ENCODE peak calls at places on chromosomes 5 and 9, in four cellular contexts. R is esophagus squamous epithelium, B is GM12892, C is HCT116. U is an unnamed sample.

GRCh38 chr5:36301858-36302603 is at the start of gene RANBP3L:
- DNase-seq in R (no peak), B (no peak), C (no peak), U (no peak)

GRCh38 chr9:76913467-76913866 is 7.6 kb upstream of the PRUNE2 start:
- DNase-seq in R (no peak), B (no peak), C (no peak), U (no peak)

GRCh38 chr5:67156976-67157583 is 39.5 kb downstream of the CD180 start:
- DNase-seq in R (no peak), B (no peak), C (peak; percentile 29), U (peak; percentile 18)

GRCh38 chr9:6272229-6272597 is 56.0 kb upstream of the TPD52L3 start:
- DNase-seq in R (no peak), B (no peak), C (no peak), U (no peak)

GRCh38 chr9:97386733-97387503 is 25.0 kb upstream of the TDRD7 start:
- DNase-seq in R (no peak), B (peak; percentile 66), C (peak; percentile 22), U (peak; percentile 91)

GRCh38 chr5:10689391-10690081 is 71.5 kb downstream of the DAP start:
- DNase-seq in R (no peak), B (no peak), C (no peak), U (peak; percentile 61)

GRCh38 chr9:119369670-119370366 is 583 bp upstream of the BRINP1 start:
- DNase-seq in R (no peak), B (no peak), C (no peak), U (no peak)

GRCh38 chr5:139812836-139813805 is 17.5 kb downstream of the PSD2 start:
- DNase-seq in R (no peak), B (no peak), C (no peak), U (no peak)

GRCh38 chr5:159053708-159054107 is 46.0 kb downstream of the EBF1 start:
- DNase-seq in R (no peak), B (no peak), C (no peak), U (no peak)

GRCh38 chr5:10705736-10706135 is 55.3 kb downstream of the DAP start:
- DNase-seq in R (no peak), B (no peak), C (no peak), U (no peak)

GRCh38 chr9:101399641-101399965 is 952 bp downstream of the ZNF189 start:
- DNase-seq in R (no peak), B (no peak), C (no peak), U (no peak)

GRCh38 chr5:14723648-14724231 is 59.2 kb downstream of the OTULIN start:
- DNase-seq in R (no peak), B (no peak), C (no peak), U (no peak)

GRCh38 chr5:125668904-125669303 is 754.3 kb upstream of the GRAMD2B start:
- DNase-seq in R (no peak), B (no peak), C (no peak), U (no peak)

GRCh38 chr9:134950811-134951210 is 33.1 kb upstream of the FCN1 start:
- DNase-seq in R (no peak), B (no peak), C (no peak), U (no peak)

GRCh38 chr5:89003563-89004036 is 120.6 kb upstream of the MEF2C start:
- DNase-seq in R (no peak), B (no peak), C (no peak), U (no peak)

GRCh38 chr5:126777257-126777973 is 479 bp downstream of the LMNB1 start:
- DNase-seq in R (no peak), B (no peak), C (no peak), U (peak; percentile 17)

GRCh38 chr5:140298183-140298601 is 4.7 kb downstream of the PFDN1 start:
- DNase-seq in R (no peak), B (no peak), C (no peak), U (no peak)

GRCh38 chr9:135664266-135664665 is 1.2 kb downstream of the LCN9 start:
- DNase-seq in R (no peak), B (no peak), C (no peak), U (no peak)

GRCh38 chr5:16666861-16667481 is 50.2 kb upstream of the RETREG1 start:
- DNase-seq in R (no peak), B (no peak), C (no peak), U (no peak)

GRCh38 chr5:113278976-113279375 is 155.8 kb downstream of the TSSK1B start:
- DNase-seq in R (no peak), B (no peak), C (no peak), U (peak; percentile 20)

DNA sequence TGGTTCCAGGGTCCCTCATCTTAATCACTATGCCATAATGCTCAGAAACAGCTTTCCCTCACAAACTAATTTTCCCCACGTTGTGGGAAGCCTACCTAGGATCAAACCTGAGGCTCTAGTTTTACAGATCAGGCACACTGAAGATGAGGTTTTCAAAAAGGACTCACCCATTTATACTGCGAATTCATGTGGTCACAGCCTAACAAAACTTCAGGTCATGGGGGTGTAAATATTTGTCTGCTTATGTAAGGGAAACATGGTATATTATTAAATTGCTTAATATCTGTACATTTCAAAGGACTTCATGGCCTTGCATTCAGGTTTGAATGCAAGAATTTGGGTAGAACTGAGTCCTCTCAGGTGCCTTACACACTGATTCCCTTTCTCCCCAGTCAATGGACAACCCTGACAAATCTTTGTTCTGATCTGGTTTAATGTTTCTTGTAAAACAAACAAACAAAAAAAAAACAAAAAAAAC is 12.1 kb downstream of the ZFAND5 start:
- DNase-seq in R (no peak), B (no peak), C (no peak), U (no peak)
- TF ChIP-seq POLR2A in R (no peak), B (peak; percentile 34), C (no peak), U (no peak)

DNA sequence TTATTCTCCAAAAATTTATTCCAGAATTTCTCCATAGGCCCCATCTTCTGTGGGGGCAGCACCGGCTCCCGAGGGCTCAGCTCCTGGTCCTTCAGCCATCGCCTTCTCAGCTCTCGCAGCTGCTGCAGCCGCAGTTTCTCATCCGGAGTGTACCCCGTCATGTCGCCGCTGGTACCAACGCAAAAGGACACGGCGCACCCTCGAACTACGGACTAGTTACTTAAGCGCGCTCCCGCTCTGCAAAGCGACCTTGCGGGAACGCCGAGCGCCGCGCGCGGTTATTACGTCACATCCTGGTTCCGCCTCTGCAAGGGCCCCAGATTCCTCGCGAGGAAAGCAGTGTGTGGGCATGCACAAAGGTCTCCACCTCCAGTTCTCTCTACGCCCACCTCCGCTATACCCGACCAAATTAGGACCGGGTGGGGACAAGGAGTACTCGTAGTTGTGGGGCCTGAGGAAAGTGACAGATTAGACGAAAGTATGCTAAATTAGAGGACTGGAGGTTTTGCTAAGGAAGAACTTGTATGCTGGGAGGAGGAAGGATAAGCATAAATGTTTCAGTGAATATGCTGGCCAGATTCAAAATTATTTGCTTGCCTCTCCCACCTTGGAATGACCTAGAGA is at the start of gene NDUFB6:
- DNase-seq in R (peak; percentile 57), B (peak; percentile 63), C (peak; percentile 93), U (peak; percentile 48)
- TF ChIP-seq POLR2A in R (peak; percentile 83), B (peak; percentile 87), C (peak; percentile 87), U (peak; percentile 73)

DNA sequence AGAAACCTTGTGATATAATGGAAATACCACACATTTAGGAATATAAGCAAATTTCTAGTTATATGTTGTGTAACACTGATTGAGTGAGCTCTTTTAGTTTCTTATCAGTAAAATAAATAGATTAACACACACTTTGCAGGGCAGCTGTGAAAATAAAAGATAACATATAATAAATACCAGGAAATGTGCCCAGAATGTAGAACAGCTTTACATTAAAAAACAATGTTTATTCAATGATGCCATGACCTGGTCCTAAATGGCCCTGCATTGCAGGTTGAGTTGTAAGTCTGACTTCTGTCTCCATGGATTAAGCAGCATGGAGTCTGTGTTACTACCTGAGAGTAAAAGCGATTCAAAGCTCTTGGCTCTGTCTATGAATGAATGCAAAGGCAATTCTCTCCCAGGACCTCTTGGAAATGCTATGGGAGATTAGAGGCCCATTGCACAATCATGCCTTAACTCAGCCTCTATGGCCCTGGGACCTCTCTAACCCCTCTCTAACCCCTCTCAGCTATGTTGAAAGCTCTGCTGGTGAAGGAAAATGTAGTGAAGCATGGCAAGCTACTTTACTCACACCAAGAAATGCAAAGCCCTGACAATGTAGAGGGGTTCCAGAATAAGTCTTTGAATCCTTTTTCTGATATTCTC is 296.0 kb upstream of the ACTBL2 start:
- DNase-seq in R (no peak), B (no peak), C (no peak), U (no peak)
- TF ChIP-seq POLR2A in R (no peak), B (no peak), C (no peak), U (no peak)

GRCh38 chr9:127898433-127899199 is 787 bp downstream of the ST6GALNAC6 start:
- DNase-seq in R (no peak), B (no peak), C (no peak), U (no peak)
- TF ChIP-seq POLR2A in R (no peak), B (no peak), C (no peak), U (peak; percentile 15)

DNA sequence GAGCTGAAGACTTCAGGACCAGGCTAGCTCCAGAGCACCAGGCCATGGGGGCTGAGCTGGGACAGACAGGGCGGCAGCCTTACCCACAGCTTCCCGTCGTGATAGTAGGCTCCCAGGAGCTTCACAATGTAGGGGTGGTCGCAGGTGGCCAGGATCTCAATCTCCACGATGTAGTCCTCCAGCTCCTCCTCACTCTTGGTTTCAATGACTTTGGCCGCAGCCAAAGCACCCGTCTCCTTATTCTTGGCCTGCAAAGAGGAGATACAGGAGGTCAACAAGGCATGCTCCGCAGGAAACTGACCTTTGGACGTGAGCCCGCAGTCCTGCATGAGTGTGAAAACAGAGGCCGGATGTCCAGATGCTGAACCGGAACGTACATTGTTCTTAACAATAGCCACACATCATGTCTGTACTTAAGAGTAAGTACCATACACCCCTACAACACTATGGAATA is 31.5 kb downstream of the STK10 start:
- DNase-seq in R (no peak), B (no peak), C (no peak), U (no peak)
- TF ChIP-seq POLR2A in R (no peak), B (no peak), C (no peak), U (no peak)

DNA sequence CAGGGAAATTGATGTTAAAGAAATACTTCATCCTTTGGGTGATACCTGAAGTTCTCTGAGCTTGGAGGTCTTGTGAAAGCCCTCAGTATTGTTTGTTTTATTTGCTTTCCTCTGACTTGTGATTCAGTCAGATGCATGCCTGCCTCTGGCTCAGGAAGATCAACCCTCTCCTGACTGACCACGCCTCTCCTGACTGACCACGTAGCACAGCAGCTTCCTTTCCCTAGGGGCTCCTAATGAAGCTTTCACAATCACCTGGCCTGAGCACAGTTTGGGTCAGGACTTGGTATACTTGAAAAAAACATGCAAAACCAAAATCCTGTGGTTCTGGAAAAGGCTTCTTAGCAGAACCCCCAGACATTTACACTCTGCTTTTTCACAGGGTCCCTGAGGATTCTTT is 3.8 kb downstream of the TGFBI start:
- DNase-seq in R (no peak), B (no peak), C (no peak), U (no peak)
- TF ChIP-seq POLR2A in R (no peak), B (no peak), C (no peak), U (no peak)

DNA sequence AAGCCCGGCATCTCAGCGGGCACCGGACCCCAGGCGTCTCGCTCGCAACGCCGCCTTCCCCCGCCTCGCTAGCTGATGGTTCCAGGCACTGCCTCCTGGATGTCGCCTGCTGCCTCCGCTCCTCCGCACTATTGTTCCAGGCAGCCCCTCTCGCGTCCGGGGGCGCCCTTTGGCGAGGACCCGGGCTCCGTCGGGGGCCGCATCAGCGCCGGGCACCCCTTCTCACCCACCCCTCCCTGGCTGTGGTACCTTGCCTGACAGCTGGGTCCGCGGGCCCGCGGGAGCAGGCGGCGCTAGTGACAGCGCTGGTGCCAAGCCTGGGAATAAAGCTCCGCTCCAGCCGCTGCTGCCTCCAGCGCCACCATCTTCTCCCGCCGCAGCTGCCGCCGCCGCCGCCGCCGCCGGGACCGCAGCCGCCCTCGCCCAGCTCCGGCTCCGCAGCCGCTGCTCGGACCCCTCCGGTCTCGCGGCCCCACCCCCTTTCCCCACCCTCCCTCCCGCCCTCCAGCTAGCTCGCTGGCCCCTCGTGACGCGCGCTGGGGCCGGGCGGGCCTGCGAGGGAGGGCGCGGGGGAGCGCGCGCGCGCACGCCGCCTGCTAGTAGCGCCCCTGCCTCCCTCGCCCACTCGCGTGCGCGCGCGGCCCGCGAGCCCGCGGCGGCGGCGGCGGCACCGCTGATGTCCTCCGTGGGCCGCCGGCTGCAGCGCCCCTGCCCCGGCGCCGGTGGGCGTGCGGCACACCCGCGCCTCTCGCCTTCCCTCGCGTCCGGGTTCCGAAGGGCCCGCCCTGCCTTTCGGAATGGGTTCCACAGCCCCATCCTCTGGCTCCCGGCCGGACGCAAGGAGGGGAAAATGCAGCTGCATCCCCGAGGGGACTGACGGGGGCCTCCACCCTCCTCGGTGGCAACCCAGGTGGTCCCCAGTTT is at the start of gene APBA1:
- DNase-seq in R (no peak), B (peak; percentile 25), C (no peak), U (peak; percentile 73)
- TF ChIP-seq POLR2A in R (no peak), B (no peak), C (no peak), U (peak; percentile 54)